ENCODE peak calls at places on chromosome 10, in ten cellular contexts. X is Peyer's patch, K is pancreas, M is iPS DF 6.9, G is A549, J is aorta, U is mesenchymal stem cell, S is adrenal gland, I is HCT116, F is esophagus squamous epithelium. Q is an unnamed sample.

GRCh38 chr10:4902571-4903011 is 60.6 kb upstream of the AKR1C1 start:
- DNase-seq in U (no peak), F (no peak), J (no peak), G (no peak), S (no peak), K (no peak), I (no peak), X (no peak), M (no peak), Q (peak; percentile 54)

GRCh38 chr10:6665847-6666246 is 85.8 kb upstream of the PRKCQ start:
- DNase-seq in J (no peak), M (no peak), S (no peak), G (no peak), I (no peak), F (no peak), X (no peak), K (no peak), U (no peak), Q (no peak)

GRCh38 chr10:34228066-34228465 is 587.0 kb downstream of the PARD3 start:
- DNase-seq in U (no peak), I (no peak), S (no peak), K (no peak), X (no peak), G (no peak), J (no peak), M (no peak), F (no peak), Q (no peak)

GRCh38 chr10:77640167-77640566 is 2.6 kb upstream of the KCNMA1 start:
- DNase-seq in S (no peak), K (no peak), G (no peak), M (no peak), U (no peak), J (no peak), I (no peak), X (no peak), F (no peak), Q (no peak)

GRCh38 chr10:124522903-124523260 is 61.3 kb downstream of the LHPP start:
- DNase-seq in U (peak; percentile 48), I (no peak), M (no peak), S (no peak), X (no peak), J (no peak), F (no peak), K (no peak), G (peak; percentile 33), Q (no peak)

GRCh38 chr10:133388973-133389818 is 4.8 kb upstream of the MTG1 start:
- DNase-seq in I (no peak), F (no peak), G (no peak), U (no peak), S (no peak), X (peak; percentile 85), M (no peak), K (peak; percentile 29), J (no peak), Q (no peak)

GRCh38 chr10:128875955-128876354 is 591.1 kb upstream of the MGMT start:
- DNase-seq in K (no peak), M (no peak), J (peak; percentile 57), U (no peak), I (no peak), S (no peak), X (no peak), F (no peak), G (no peak), Q (peak; percentile 4)

GRCh38 chr10:94016727-94017714 is 23.3 kb downstream of the PLCE1 start:
- DNase-seq in M (no peak), U (no peak), G (no peak), K (no peak), F (no peak), J (peak; percentile 49), X (no peak), I (no peak), S (peak; percentile 25), Q (no peak)

GRCh38 chr10:109679478-109679877 is 243.8 kb downstream of the XPNPEP1 start:
- DNase-seq in M (no peak), K (no peak), J (no peak), S (no peak), X (no peak), I (no peak), F (no peak), G (no peak), U (no peak), Q (no peak)

GRCh38 chr10:77989081-77989724 is 40.1 kb downstream of the POLR3A start:
- DNase-seq in K (peak; percentile 45), S (peak; percentile 53), J (peak; percentile 75), M (no peak), F (no peak), G (no peak), U (no peak), X (no peak), I (no peak), Q (no peak)

GRCh38 chr10:71968553-71969474 is 4.6 kb downstream of the CHST3 start:
- DNase-seq in X (no peak), G (peak; percentile 51), M (no peak), U (peak; percentile 54), F (no peak), J (no peak), S (no peak), I (no peak), K (no peak), Q (no peak)

GRCh38 chr10:97921581-97922377 is 72.1 kb downstream of the GOLGA7B start:
- DNase-seq in X (no peak), F (no peak), J (no peak), G (no peak), S (no peak), K (peak; percentile 48), M (no peak), I (no peak), U (no peak), Q (peak; percentile 59)

GRCh38 chr10:129758591-129759021 is 205.5 kb downstream of the EBF3 start:
- DNase-seq in J (no peak), S (peak; percentile 11), M (no peak), F (no peak), X (no peak), G (no peak), K (no peak), I (no peak), U (no peak), Q (peak; percentile 6)

GRCh38 chr10:111113961-111114830 is 37.4 kb downstream of the ADRA2A start:
- DNase-seq in I (no peak), X (no peak), K (no peak), M (no peak), F (no peak), J (peak; percentile 60), G (no peak), S (peak; percentile 2), U (no peak), Q (no peak)

GRCh38 chr10:1957057-1957456 is 219.7 kb upstream of the ADARB2 start:
- DNase-seq in F (no peak), K (no peak), S (no peak), I (no peak), J (no peak), X (no peak), G (no peak), U (no peak), M (no peak), Q (no peak)

GRCh38 chr10:27618906-27619305 is 114.8 kb downstream of the RAB18 start:
- DNase-seq in X (no peak), U (no peak), K (no peak), I (no peak), M (no peak), S (no peak), F (no peak), J (no peak), G (no peak), Q (no peak)

GRCh38 chr10:128000660-128001059 is 93.8 kb downstream of the PTPRE start:
- DNase-seq in S (peak; percentile 78), X (no peak), I (no peak), M (no peak), K (no peak), F (no peak), U (peak; percentile 28), G (no peak), J (no peak), Q (no peak)

GRCh38 chr10:110340122-110340521 is 35.4 kb upstream of the SMNDC1 start:
- DNase-seq in X (no peak), S (no peak), G (no peak), F (no peak), K (no peak), I (no peak), U (no peak), M (no peak), J (no peak), Q (no peak)

DNA sequence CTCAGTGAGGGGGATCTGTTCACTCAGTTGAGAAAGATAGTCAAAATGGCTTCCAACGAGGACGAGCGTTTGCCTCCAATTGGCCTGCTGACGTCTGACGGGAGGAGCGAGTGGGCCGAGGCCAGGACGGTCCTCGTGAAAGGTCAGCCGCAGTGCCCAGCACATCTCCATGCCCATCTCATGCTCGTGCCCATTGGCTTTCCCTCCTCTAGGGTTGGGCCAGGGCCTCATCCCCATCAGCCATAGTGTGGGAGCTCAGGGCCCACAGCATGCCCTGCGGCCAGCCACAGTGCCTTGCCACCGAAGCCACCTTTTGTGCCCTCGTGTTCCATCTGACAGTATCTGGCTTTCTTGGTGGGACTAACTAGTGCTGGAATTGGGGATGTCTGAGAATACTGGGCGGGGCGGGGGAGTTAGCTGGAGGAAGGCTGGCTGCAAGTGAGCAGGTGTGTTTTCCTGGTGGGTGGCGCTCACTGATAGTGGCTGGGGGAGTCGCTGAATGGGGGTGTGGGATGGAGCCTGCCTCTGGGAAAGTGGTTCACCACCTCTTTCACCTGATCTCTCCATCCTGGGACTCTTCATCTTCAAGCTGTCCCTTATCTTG is 13.9 kb downstream of the CHAT start:
- DNase-seq in G (no peak), U (no peak), K (no peak), M (no peak), I (no peak), F (no peak), J (peak; percentile 29), X (no peak), S (no peak), Q (no peak)
- H3K4me1 ChIP-seq in G (no peaks in the 10 kb centered on the region), U (peaks cover 3% of the 10 kb centered on the region), K (no peaks in the 10 kb centered on the region), M (no peaks in the 10 kb centered on the region), I (peaks cover 2% of the 10 kb centered on the region), F (no peaks in the 10 kb centered on the region), J (no peaks in the 10 kb centered on the region), X (no peaks in the 10 kb centered on the region), S (no peaks in the 10 kb centered on the region), Q (no peaks in the 10 kb centered on the region)

GRCh38 chr10:33122014-33122788 is 164.2 kb upstream of the ITGB1 start:
- DNase-seq in S (no peak), J (no peak), U (no peak), G (peak; percentile 29), F (no peak), K (no peak), X (no peak), I (no peak), M (no peak), Q (no peak)
- H3K4me1 ChIP-seq in S (peaks cover 9% of the 10 kb centered on the region), J (no peaks in the 10 kb centered on the region), U (peaks cover 7% of the 10 kb centered on the region), G (peaks cover 21% of the 10 kb centered on the region), F (peaks cover 15% of the 10 kb centered on the region), K (no peaks in the 10 kb centered on the region), X (no peaks in the 10 kb centered on the region), I (no peaks in the 10 kb centered on the region), M (no peaks in the 10 kb centered on the region), Q (peaks cover 13% of the 10 kb centered on the region)

GRCh38 chr10:101691081-101691480 is 3.9 kb downstream of the FBXW4 start:
- DNase-seq in K (no peak), M (no peak), G (no peak), J (no peak), F (no peak), X (no peak), I (no peak), U (no peak), S (no peak), Q (no peak)
- H3K4me1 ChIP-seq in K (peaks cover 25% of the 10 kb centered on the region), M (peaks cover 1% of the 10 kb centered on the region), G (peaks cover 22% of the 10 kb centered on the region), J (peaks cover 2% of the 10 kb centered on the region), F (peaks cover 3% of the 10 kb centered on the region), X (peaks cover 31% of the 10 kb centered on the region), I (peaks cover 17% of the 10 kb centered on the region), U (peaks cover 8% of the 10 kb centered on the region), S (peaks cover 49% of the 10 kb centered on the region), Q (peaks cover 23% of the 10 kb centered on the region)

GRCh38 chr10:101778781-101779543 is 3.0 kb upstream of the FGF8 start:
- DNase-seq in G (no peak), K (no peak), X (peak; percentile 29), J (peak; percentile 59), S (peak; percentile 35), F (no peak), U (peak; percentile 68), M (no peak), I (no peak), Q (peak; percentile 81)
- H3K4me1 ChIP-seq in G (peaks cover 32% of the 10 kb centered on the region), K (peaks cover 22% of the 10 kb centered on the region), X (peaks cover 55% of the 10 kb centered on the region), J (no peaks in the 10 kb centered on the region), S (peaks cover 41% of the 10 kb centered on the region), F (peaks cover 54% of the 10 kb centered on the region), U (peaks cover 53% of the 10 kb centered on the region), M (peaks cover 19% of the 10 kb centered on the region), I (peaks cover 36% of the 10 kb centered on the region), Q (peaks cover 33% of the 10 kb centered on the region)